ENCODE peak calls at places on chromosomes 3 and 15, in four cellular contexts. A, S, E and W are unnamed samples.

GRCh38 chr3:195195321-195196209 is 75.4 kb downstream of the XXYLT1 start:
- DNase-seq in A (peak), S (no peak), E (no peak), W (peak)

GRCh38 chr3:14439501-14440167 is 37.2 kb downstream of the SLC6A6 start:
- DNase-seq in A (peak), S (no peak), E (no peak), W (peak)

GRCh38 chr3:170584585-170585007 is 1.3 kb downstream of the SLC7A14 start:
- DNase-seq in A (no peak), S (no peak), E (no peak), W (peak)

GRCh38 chr3:153173758-153174516 is 11.9 kb downstream of the RAP2B start:
- DNase-seq in A (no peak), S (no peak), E (no peak), W (no peak)

GRCh38 chr3:150267288-150267687 is 140.8 kb upstream of the TSC22D2 start:
- DNase-seq in A (no peak), S (no peak), E (no peak), W (no peak)

GRCh38 chr3:46970391-46971091 is 6.0 kb downstream of the CCDC12 start:
- DNase-seq in A (no peak), S (no peak), E (no peak), W (no peak)

GRCh38 chr3:96814581-96815567 is at the start of gene EPHA6:
- DNase-seq in A (no peak), S (no peak), E (no peak), W (no peak)

GRCh38 chr15:89732451-89733172 is 18.4 kb downstream of the MESP1 start:
- DNase-seq in A (no peak), S (no peak), E (no peak), W (no peak)

GRCh38 chr15:29568840-29569532 is 253.3 kb downstream of the TJP1 start:
- DNase-seq in A (no peak), S (no peak), E (peak), W (no peak)

GRCh38 chr3:67640023-67640660 is 14.3 kb downstream of the SUCLG2 start:
- DNase-seq in A (no peak), S (no peak), E (no peak), W (no peak)

GRCh38 chr3:8325306-8325705 is 176.3 kb upstream of the LMCD1 start:
- DNase-seq in A (no peak), S (no peak), E (no peak), W (no peak)

GRCh38 chr3:58577269-58577821 is at the start of gene FAM107A:
- DNase-seq in A (peak), S (peak), E (no peak), W (no peak)

GRCh38 chr3:127493924-127494646 is 96.4 kb downstream of the TPRA1 start:
- DNase-seq in A (no peak), S (no peak), E (no peak), W (no peak)

GRCh38 chr3:167738037-167738436 is 2.5 kb downstream of the SERPINI1 start:
- DNase-seq in A (no peak), S (no peak), E (no peak), W (no peak)

GRCh38 chr3:111956995-111957736 is 21.7 kb upstream of the ABHD10 start:
- DNase-seq in A (no peak), S (no peak), E (no peak), W (peak)

GRCh38 chr3:64691051-64691450 is 3.3 kb upstream of the ADAMTS9 start:
- DNase-seq in A (peak), S (no peak), E (no peak), W (no peak)

GRCh38 chr3:177089120-177089519 is 108.2 kb downstream of the TBL1XR1 start:
- DNase-seq in A (no peak), S (no peak), E (no peak), W (peak)

GRCh38 chr3:65972765-65973164 is 66.0 kb downstream of the MAGI1 start:
- DNase-seq in A (no peak), S (no peak), E (no peak), W (no peak)

GRCh38 chr15:35753486-35753885 is 207.5 kb upstream of the DPH6 start:
- DNase-seq in A (no peak), S (peak), E (no peak), W (no peak)

GRCh38 chr15:28944696-28945300 is 59.0 kb downstream of the APBA2 start:
- DNase-seq in A (no peak), S (no peak), E (no peak), W (no peak)

GRCh38 chr3:194042947-194043346 is 93.0 kb upstream of the HES1 start:
- DNase-seq in A (no peak), S (peak), E (no peak), W (peak)

GRCh38 chr3:69649120-69649519 is 90.1 kb upstream of the MITF start:
- DNase-seq in A (no peak), S (no peak), E (no peak), W (no peak)

GRCh38 chr3:128297401-128298138 is 144.3 kb downstream of the EEFSEC start:
- DNase-seq in A (peak), S (no peak), E (no peak), W (no peak)

GRCh38 chr3:195766671-195767070 is 45.1 kb downstream of the MUC4 start:
- DNase-seq in A (no peak), S (no peak), E (no peak), W (no peak)

GRCh38 chr15:84034831-84035753 is 200.5 kb upstream of the GOLGA6L4 start:
- DNase-seq in A (no peak), S (peak), E (no peak), W (peak)

GRCh38 chr3:72137865-72138861 is 353.2 kb upstream of the PROK2 start:
- DNase-seq in A (no peak), S (no peak), E (no peak), W (no peak)

DNA sequence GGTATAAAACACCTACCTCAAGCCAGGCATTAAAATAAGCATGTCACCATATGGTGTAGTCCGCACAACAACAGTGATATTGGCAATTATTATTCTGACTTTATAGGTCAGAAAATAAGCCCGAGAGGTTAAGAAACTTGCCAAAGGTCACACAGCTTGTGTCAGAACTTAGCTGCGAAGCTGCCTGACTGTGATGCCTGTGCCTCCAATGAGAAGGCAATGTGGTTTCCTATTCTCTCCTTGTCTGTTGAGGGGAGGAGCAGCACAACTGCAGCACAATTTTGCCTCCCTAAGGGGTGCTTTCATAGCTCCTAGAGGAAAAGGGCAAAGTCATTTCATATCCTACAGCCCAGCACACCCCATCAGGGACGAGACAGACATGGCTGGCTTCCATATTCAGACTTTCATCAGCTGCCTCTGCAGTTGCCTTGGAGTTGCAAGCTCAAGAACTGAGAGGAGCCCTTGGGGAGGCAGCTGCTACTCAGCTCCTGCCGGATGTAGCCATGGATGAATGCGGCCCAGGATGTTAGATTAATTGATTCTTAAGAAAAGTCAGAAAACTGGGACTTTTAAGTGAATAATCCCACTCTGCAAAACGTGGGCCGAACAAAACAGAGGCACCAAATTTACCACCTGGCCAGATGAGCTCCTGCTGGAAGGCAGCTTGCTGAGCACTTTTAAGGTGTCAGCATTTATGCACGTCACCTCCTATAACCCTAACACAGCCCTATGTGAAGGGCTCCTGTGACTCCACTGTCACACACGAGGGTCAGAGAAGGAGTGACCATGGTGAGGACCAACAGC is 38.5 kb downstream of the MYO5C start:
- DNase-seq in A (no peak), S (no peak), E (no peak), W (peak)
- H3K4me3 ChIP-seq in A (no peak), S (no peak), E (no peak), W (peak)

GRCh38 chr3:109334572-109334971 is 2.8 kb downstream of the DPPA4 start:
- DNase-seq in A (no peak), S (no peak), E (no peak), W (no peak)

GRCh38 chr3:109338322-109338721 is 976 bp upstream of the DPPA4 start:
- DNase-seq in A (no peak), S (no peak), E (no peak), W (no peak)

GRCh38 chr3:109337393-109337792 is at the start of gene DPPA4:
- DNase-seq in A (no peak), S (no peak), E (no peak), W (no peak)

GRCh38 chr3:109339186-109339585 is 1.8 kb upstream of the DPPA4 start:
- DNase-seq in A (no peak), S (no peak), E (no peak), W (no peak)

GRCh38 chr3:109336272-109336957 is 931 bp downstream of the DPPA4 start:
- DNase-seq in A (no peak), S (no peak), E (no peak), W (no peak)
- H3K4me3 ChIP-seq in A (peak), S (no peak), E (peak), W (no peak)

GRCh38 chr3:21750291-21750690 is 719 bp downstream of the ZNF385D start:
- DNase-seq in A (no peak), S (no peak), E (no peak), W (no peak)
- H3K4me3 ChIP-seq in A (peak), S (peak), E (peak), W (no peak)

GRCh38 chr15:77030928-77031375 is 36.0 kb downstream of the PSTPIP1 start:
- DNase-seq in A (no peak), S (no peak), E (no peak), W (no peak)
- H3K4me3 ChIP-seq in A (no peak), S (no peak), E (no peak), W (peak)

GRCh38 chr15:31266712-31267111 is 59.9 kb upstream of the KLF13 start:
- DNase-seq in A (peak), S (no peak), E (peak), W (no peak)

GRCh38 chr15:31264534-31265089 is 62.0 kb upstream of the KLF13 start:
- DNase-seq in A (peak), S (no peak), E (no peak), W (no peak)

GRCh38 chr15:31265871-31266711 is 60.5 kb upstream of the KLF13 start:
- DNase-seq in A (peak), S (no peak), E (peak), W (peak)

GRCh38 chr15:31263751-31264533 is 62.7 kb upstream of the KLF13 start:
- DNase-seq in A (peak), S (no peak), E (peak), W (no peak)

GRCh38 chr15:31265090-31265870 is 61.4 kb upstream of the KLF13 start:
- DNase-seq in A (peak), S (no peak), E (peak), W (peak)
- H3K4me3 ChIP-seq in A (no peak), S (no peak), E (no peak), W (peak)

DNA sequence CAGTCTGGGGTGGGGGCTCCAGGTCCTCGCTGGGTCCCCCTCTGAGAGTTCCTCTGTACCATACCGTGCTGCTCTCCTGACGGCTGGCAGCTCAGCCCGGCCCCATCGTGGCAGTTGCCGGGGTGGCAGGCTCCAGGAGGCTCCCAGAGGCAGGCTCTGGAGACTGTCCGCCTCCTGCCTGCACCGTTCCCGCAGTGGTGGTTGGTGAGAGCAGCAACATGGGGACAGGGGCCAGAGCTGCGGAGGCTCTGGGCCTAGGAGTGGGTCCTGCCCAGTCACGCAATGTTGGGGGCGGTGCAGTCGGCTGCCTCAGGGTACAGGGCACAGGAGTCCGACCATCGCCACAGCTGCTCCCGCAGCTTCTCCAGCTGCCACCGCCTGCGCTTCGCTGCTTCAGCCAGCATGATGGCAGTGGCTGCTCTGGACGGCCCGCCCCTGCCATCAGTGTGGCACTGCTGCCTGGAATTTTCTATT is 492.7 kb downstream of the AGBL1 start:
- DNase-seq in A (no peak), S (no peak), E (no peak), W (no peak)
- H3K4me3 ChIP-seq in A (no peak), S (no peak), E (no peak), W (no peak)

DNA sequence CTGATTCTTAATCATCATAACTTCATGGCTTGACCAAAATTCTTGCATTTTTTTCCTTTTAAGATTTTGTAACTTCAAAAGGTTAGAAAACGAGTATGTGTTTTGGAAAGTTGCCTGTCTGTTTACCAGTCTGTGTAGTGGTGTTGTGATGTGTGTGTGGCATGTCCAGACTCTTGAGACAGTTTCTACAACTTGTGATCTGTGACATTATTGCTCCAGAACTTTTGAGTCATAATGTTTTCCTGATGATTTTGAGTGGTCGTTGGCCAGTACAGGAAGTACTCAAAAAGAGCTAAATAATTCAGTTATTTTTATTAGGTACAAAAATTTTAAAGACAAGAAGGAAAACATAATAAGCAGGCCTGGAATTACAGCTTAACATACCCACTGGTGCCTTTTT is 229.0 kb upstream of the C2CD4B start:
- DNase-seq in A (no peak), S (no peak), E (no peak), W (no peak)
- H3K4me3 ChIP-seq in A (no peak), S (no peak), E (no peak), W (no peak)

DNA sequence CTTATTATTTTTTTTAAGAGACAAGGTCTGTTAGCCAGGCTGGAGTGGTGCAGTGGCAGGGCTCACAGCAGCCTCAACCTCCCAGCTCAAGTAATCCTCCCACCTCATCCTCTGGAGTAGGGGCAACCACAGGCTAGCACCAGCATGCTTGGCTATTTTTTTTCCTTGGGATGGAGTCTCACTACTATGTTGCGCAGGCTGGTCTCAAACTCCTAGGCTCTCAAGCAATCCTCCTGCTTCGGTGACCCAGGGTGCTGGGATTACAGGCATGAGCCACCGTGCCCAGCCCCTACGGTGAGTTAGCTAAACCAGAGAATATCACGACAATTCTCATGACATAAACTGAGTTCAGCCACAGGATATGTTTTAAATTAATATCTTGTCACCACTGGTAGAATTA is 2.0 kb downstream of the DCUN1D1 start:
- DNase-seq in A (peak), S (no peak), E (no peak), W (no peak)
- H3K4me3 ChIP-seq in A (no peak), S (peak), E (no peak), W (no peak)

GRCh38 chr3:125957674-125958510 is 11.1 kb upstream of the ROPN1B start:
- DNase-seq in A (no peak), S (no peak), E (peak), W (no peak)
- H3K4me3 ChIP-seq in A (peak), S (no peak), E (peak), W (no peak)

GRCh38 chr3:155080692-155081091 is 573 bp downstream of the MME start:
- DNase-seq in A (no peak), S (no peak), E (no peak), W (peak)
- H3K4me3 ChIP-seq in A (peak), S (peak), E (peak), W (peak)